ENCODE peak calls at places on chromosome 6, in five cellular contexts. One of them, this sample, is unnamed. For H3K9me3, the result is how much of the 10 kb centered on the place peaks cover.

GRCh38 chr6:116017546-116018276 is 43.0 kb downstream of the FRK start:
- DNase-seq in naive thymus-derived CD4-positive, alpha-beta T cell: no peak
- DNase-seq in heart right ventricle: no peak
- DNase-seq in aorta: no peak
- DNase-seq in sigmoid colon: no peak
- DNase-seq in this sample: no peak

GRCh38 chr6:151609146-151609962 is 115.5 kb downstream of the CCDC170 start:
- DNase-seq in naive thymus-derived CD4-positive, alpha-beta T cell: no peak
- DNase-seq in heart right ventricle: peak
- DNase-seq in aorta: no peak
- DNase-seq in sigmoid colon: peak
- DNase-seq in this sample: no peak

GRCh38 chr6:36139431-36139830 is 9.1 kb downstream of the MAPK13 start:
- DNase-seq in naive thymus-derived CD4-positive, alpha-beta T cell: no peak
- DNase-seq in heart right ventricle: no peak
- DNase-seq in aorta: no peak
- DNase-seq in sigmoid colon: no peak
- DNase-seq in this sample: no peak

GRCh38 chr6:29598348-29598747 is 13.4 kb downstream of the OR2H2 start:
- DNase-seq in naive thymus-derived CD4-positive, alpha-beta T cell: no peak
- DNase-seq in heart right ventricle: no peak
- DNase-seq in aorta: no peak
- DNase-seq in sigmoid colon: no peak
- DNase-seq in this sample: no peak

GRCh38 chr6:42257063-42257462 is 39.4 kb upstream of the MRPS10 start:
- DNase-seq in naive thymus-derived CD4-positive, alpha-beta T cell: no peak
- DNase-seq in heart right ventricle: no peak
- DNase-seq in aorta: no peak
- DNase-seq in sigmoid colon: no peak
- DNase-seq in this sample: no peak

GRCh38 chr6:121849477-121849876 is 414.0 kb downstream of the GJA1 start:
- DNase-seq in naive thymus-derived CD4-positive, alpha-beta T cell: no peak
- DNase-seq in heart right ventricle: peak
- DNase-seq in aorta: no peak
- DNase-seq in sigmoid colon: peak
- DNase-seq in this sample: no peak

GRCh38 chr6:76881414-76881813 is 581.9 kb downstream of the HTR1B start:
- DNase-seq in naive thymus-derived CD4-positive, alpha-beta T cell: no peak
- DNase-seq in heart right ventricle: no peak
- DNase-seq in aorta: no peak
- DNase-seq in sigmoid colon: no peak
- DNase-seq in this sample: no peak

GRCh38 chr6:47160702-47161101 is 118.6 kb upstream of the ADGRF1 start:
- DNase-seq in naive thymus-derived CD4-positive, alpha-beta T cell: no peak
- DNase-seq in heart right ventricle: no peak
- DNase-seq in aorta: no peak
- DNase-seq in sigmoid colon: no peak
- DNase-seq in this sample: no peak

GRCh38 chr6:154257074-154257473 is 99.5 kb downstream of the IPCEF1 start:
- DNase-seq in naive thymus-derived CD4-positive, alpha-beta T cell: no peak
- DNase-seq in heart right ventricle: peak
- DNase-seq in aorta: no peak
- DNase-seq in sigmoid colon: no peak
- DNase-seq in this sample: no peak

GRCh38 chr6:36701401-36701991 is 3.9 kb downstream of the RAB44 start:
- DNase-seq in naive thymus-derived CD4-positive, alpha-beta T cell: no peak
- DNase-seq in heart right ventricle: no peak
- DNase-seq in aorta: peak
- DNase-seq in sigmoid colon: peak
- DNase-seq in this sample: no peak

GRCh38 chr6:166586424-166587156 is at the start of gene RAMACL:
- DNase-seq in naive thymus-derived CD4-positive, alpha-beta T cell: peak
- DNase-seq in heart right ventricle: no peak
- DNase-seq in aorta: no peak
- DNase-seq in sigmoid colon: no peak
- DNase-seq in this sample: no peak

GRCh38 chr6:39209360-39209811 is 19.9 kb downstream of the KCNK5 start:
- DNase-seq in naive thymus-derived CD4-positive, alpha-beta T cell: no peak
- DNase-seq in heart right ventricle: no peak
- DNase-seq in aorta: no peak
- DNase-seq in sigmoid colon: no peak
- DNase-seq in this sample: no peak

GRCh38 chr6:15346315-15346714 is 100.4 kb downstream of the JARID2 start:
- DNase-seq in naive thymus-derived CD4-positive, alpha-beta T cell: no peak
- DNase-seq in heart right ventricle: no peak
- DNase-seq in aorta: no peak
- DNase-seq in sigmoid colon: no peak
- DNase-seq in this sample: no peak

GRCh38 chr6:22754111-22754510 is 184.7 kb downstream of the HDGFL1 start:
- DNase-seq in naive thymus-derived CD4-positive, alpha-beta T cell: no peak
- DNase-seq in heart right ventricle: no peak
- DNase-seq in aorta: no peak
- DNase-seq in sigmoid colon: no peak
- DNase-seq in this sample: no peak

GRCh38 chr6:122063090-122063489 is 336.4 kb upstream of the HSF2 start:
- DNase-seq in naive thymus-derived CD4-positive, alpha-beta T cell: no peak
- DNase-seq in heart right ventricle: no peak
- DNase-seq in aorta: no peak
- DNase-seq in sigmoid colon: no peak
- DNase-seq in this sample: no peak

GRCh38 chr6:108083349-108083748 is 8.8 kb upstream of the OSTM1 start:
- DNase-seq in naive thymus-derived CD4-positive, alpha-beta T cell: no peak
- DNase-seq in heart right ventricle: no peak
- DNase-seq in aorta: no peak
- DNase-seq in sigmoid colon: no peak
- DNase-seq in this sample: no peak

GRCh38 chr6:83292900-83293843 is 100.0 kb downstream of the RWDD2A start:
- DNase-seq in naive thymus-derived CD4-positive, alpha-beta T cell: no peak
- DNase-seq in heart right ventricle: no peak
- DNase-seq in aorta: no peak
- DNase-seq in sigmoid colon: no peak
- DNase-seq in this sample: no peak

GRCh38 chr6:159461266-159461665 is 231.8 kb downstream of the SOD2 start:
- DNase-seq in naive thymus-derived CD4-positive, alpha-beta T cell: no peak
- DNase-seq in heart right ventricle: no peak
- DNase-seq in aorta: no peak
- DNase-seq in sigmoid colon: no peak
- DNase-seq in this sample: no peak

GRCh38 chr6:42564496-42564890 is 664 bp downstream of the UBR2 start:
- DNase-seq in naive thymus-derived CD4-positive, alpha-beta T cell: no peak
- DNase-seq in heart right ventricle: no peak
- DNase-seq in aorta: no peak
- DNase-seq in sigmoid colon: no peak
- DNase-seq in this sample: no peak

GRCh38 chr6:53608386-53608785 is 57.2 kb downstream of the KLHL31 start:
- DNase-seq in naive thymus-derived CD4-positive, alpha-beta T cell: no peak
- DNase-seq in heart right ventricle: no peak
- DNase-seq in aorta: no peak
- DNase-seq in sigmoid colon: no peak
- DNase-seq in this sample: no peak

GRCh38 chr6:62775427-62776022 is 435.7 kb upstream of the FKBP1C start:
- DNase-seq in naive thymus-derived CD4-positive, alpha-beta T cell: no peak
- DNase-seq in heart right ventricle: no peak
- DNase-seq in aorta: no peak
- DNase-seq in sigmoid colon: no peak
- DNase-seq in this sample: no peak

GRCh38 chr6:158358450-158359077 is 46.3 kb downstream of the TULP4 start:
- DNase-seq in naive thymus-derived CD4-positive, alpha-beta T cell: no peak
- DNase-seq in heart right ventricle: no peak
- DNase-seq in aorta: no peak
- DNase-seq in sigmoid colon: no peak
- DNase-seq in this sample: no peak

DNA sequence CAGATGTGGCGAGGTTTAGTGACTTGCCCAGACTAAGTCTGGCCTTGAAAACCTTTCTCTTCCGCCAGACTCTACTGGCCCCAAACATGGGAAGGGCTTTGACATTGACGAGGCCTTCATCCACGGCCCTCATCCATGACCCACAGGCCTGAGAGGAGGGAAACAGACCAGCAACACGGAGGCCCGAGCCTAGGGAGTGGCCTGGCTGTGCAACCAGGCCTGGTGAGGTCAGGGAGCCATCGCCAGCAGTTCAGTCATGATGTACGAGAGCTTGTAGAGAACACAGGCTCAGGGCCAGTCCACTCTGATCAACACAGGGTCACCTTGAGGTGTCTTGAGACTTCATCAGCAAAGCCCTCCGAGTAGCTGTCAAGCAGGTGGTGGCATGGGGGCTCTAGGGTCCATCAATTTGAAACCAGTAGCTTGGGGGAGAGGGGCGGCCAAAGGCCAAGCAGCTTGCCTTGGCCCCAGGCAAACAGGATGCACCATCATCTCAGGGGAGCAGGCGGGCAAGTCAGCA is 36.2 kb downstream of the GFOD1 start:
- DNase-seq in naive thymus-derived CD4-positive, alpha-beta T cell: no peak
- DNase-seq in heart right ventricle: no peak
- DNase-seq in aorta: no peak
- DNase-seq in sigmoid colon: no peak
- DNase-seq in this sample: no peak
- H3K27ac ChIP-seq in naive thymus-derived CD4-positive, alpha-beta T cell: no peak
- H3K27ac ChIP-seq in heart right ventricle: no peak
- H3K27ac ChIP-seq in aorta: no peak
- H3K27ac ChIP-seq in sigmoid colon: peak
- H3K27ac ChIP-seq in this sample: peak

GRCh38 chr6:30951907-30952469 is 11.2 kb downstream of the MUCL3 start:
- DNase-seq in naive thymus-derived CD4-positive, alpha-beta T cell: no peak
- DNase-seq in heart right ventricle: no peak
- DNase-seq in aorta: no peak
- DNase-seq in sigmoid colon: no peak
- DNase-seq in this sample: no peak

GRCh38 chr6:30954631-30955366 is 14.0 kb downstream of the MUCL3 start:
- DNase-seq in naive thymus-derived CD4-positive, alpha-beta T cell: no peak
- DNase-seq in heart right ventricle: no peak
- DNase-seq in aorta: no peak
- DNase-seq in sigmoid colon: no peak
- DNase-seq in this sample: no peak

GRCh38 chr6:30957716-30958115 is 16.9 kb downstream of the MUCL3 start:
- DNase-seq in naive thymus-derived CD4-positive, alpha-beta T cell: no peak
- DNase-seq in heart right ventricle: no peak
- DNase-seq in aorta: no peak
- DNase-seq in sigmoid colon: no peak
- DNase-seq in this sample: no peak

GRCh38 chr6:30960907-30961673 is 20.3 kb downstream of the MUCL3 start:
- DNase-seq in naive thymus-derived CD4-positive, alpha-beta T cell: no peak
- DNase-seq in heart right ventricle: no peak
- DNase-seq in aorta: no peak
- DNase-seq in sigmoid colon: no peak
- DNase-seq in this sample: no peak

DNA sequence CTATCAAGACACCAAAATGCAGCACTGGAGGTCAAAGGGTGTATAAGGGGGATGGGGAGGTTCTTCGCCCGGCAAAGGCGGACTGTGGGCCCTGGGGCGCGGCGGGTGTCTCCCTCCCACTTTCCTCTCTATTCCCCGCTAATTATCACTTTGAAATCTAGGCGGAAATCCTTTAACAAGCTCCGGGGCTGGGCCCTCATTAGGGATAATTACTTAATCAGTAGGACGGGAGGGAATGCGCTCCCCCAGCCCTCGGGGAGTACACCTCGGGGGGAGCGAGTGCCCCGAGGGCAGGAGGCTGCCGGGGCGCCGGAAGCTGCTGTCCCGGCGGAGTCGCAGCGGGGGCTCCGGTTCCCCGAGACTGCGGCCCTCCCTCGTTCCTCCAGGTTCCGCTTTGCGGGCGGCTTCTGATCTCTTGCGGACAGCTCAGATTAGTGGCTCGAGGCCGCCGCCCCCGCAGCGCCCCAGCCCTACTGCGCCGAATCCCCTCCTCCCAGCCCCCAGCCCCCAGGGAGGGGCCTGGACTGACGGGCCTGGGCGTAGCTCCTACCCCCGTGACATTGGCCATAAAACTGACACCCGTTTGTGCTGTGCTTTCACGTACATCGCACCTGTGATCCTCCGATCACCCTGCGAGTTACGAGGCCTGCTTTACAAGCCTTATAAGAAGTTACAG is 14.7 kb downstream of the MUCL3 start:
- DNase-seq in naive thymus-derived CD4-positive, alpha-beta T cell: peak
- DNase-seq in heart right ventricle: peak
- DNase-seq in aorta: peak
- DNase-seq in sigmoid colon: peak
- DNase-seq in this sample: peak
- H3K9me3 ChIP-seq in naive thymus-derived CD4-positive, alpha-beta T cell: under half
- H3K9me3 ChIP-seq in heart right ventricle: under half
- H3K9me3 ChIP-seq in aorta: under half
- H3K9me3 ChIP-seq in sigmoid colon: under half
- H3K9me3 ChIP-seq in this sample: under half

DNA sequence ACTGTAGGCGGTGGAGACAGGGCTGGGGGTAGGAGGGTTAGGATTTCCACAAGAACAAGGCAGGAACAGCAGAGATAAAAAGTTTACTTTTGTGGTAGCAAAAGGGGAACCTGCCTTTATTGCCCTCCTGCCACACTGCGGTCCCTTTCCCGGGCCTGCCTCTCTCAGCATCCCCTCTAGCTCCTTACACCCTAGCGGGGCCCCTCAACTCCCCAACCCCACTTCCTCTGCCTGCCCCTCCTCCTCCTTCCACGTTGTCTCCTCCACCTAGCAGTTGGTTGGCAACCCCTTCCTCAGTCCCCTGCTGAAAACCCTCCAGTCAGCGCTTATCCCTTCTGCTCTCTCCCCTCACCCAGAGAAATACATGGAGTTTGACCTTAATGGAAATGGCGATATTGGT is 714 bp downstream of the AIF1 start:
- DNase-seq in naive thymus-derived CD4-positive, alpha-beta T cell: peak
- DNase-seq in heart right ventricle: no peak
- DNase-seq in aorta: no peak
- DNase-seq in sigmoid colon: no peak
- DNase-seq in this sample: no peak
- H3K4me3 ChIP-seq in naive thymus-derived CD4-positive, alpha-beta T cell: peak
- H3K4me3 ChIP-seq in heart right ventricle: peak
- H3K4me3 ChIP-seq in aorta: no peak
- H3K4me3 ChIP-seq in sigmoid colon: peak
- H3K4me3 ChIP-seq in this sample: peak

DNA sequence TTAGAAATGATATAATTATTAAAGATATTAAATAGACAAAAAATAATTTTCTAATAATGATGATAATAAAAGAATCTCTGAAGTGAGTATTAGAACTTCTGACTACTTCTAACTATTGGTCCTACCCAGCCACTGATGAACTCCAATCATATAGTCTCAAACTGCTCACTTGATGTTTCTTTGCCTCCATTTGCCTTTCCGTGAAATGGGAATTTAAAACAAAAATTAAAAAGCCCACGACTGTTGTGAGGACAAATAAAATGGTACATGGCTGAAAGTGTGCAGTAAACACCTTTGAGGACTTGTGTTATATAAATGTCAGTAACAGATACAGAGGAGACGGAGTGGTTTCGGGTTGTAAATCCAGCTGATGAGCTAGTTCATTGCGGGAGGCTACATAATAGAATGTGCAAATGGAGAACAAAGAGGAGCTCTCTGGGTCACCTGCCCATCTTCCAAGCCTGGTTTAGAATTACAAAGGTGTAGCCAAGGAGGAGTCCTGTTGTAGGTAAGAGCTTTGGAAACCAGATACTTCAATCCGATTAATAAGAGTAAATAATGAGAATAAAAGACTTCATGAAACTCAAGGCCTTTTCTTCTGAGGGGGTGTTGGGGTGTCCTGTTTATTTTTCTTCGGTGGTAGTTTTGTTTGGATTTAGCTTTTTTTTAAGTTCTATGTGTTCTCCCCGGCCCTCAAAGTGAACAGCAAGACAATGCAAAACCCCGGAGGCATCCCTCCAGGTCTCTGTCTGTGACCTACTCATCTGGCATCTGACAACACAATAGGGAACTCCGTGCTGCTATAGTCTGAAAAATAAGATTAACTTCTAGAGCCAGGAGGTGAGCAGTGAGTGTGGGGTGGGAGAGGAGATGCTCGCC is 4.4 kb upstream of the PXDC1 start:
- DNase-seq in naive thymus-derived CD4-positive, alpha-beta T cell: no peak
- DNase-seq in heart right ventricle: no peak
- DNase-seq in aorta: no peak
- DNase-seq in sigmoid colon: no peak
- DNase-seq in this sample: no peak
- H3K27ac ChIP-seq in naive thymus-derived CD4-positive, alpha-beta T cell: no peak
- H3K27ac ChIP-seq in heart right ventricle: no peak
- H3K27ac ChIP-seq in aorta: no peak
- H3K27ac ChIP-seq in sigmoid colon: no peak
- H3K27ac ChIP-seq in this sample: no peak